ENCODE peak calls at places on chromosomes 7 and 10, in six cellular contexts. One of them, this sample, is unnamed.

GRCh38 chr7:41492603-41493002 is 210.3 kb downstream of the INHBA start:
- DNase-seq in SK-N-SH: no peak
- DNase-seq in GM23248: no peak
- DNase-seq in PC-3: no peak
- DNase-seq in MM.1S: no peak
- DNase-seq in HCT116: no peak
- DNase-seq in this sample: no peak

GRCh38 chr10:22420787-22421517 is 75.7 kb downstream of the SPAG6 start:
- DNase-seq in MM.1S: peak; percentile 72
- DNase-seq in HCT116: no peak
- DNase-seq in PC-3: peak; percentile 57
- DNase-seq in GM23248: peak; percentile 52
- DNase-seq in SK-N-SH: no peak
- DNase-seq in this sample: no peak

GRCh38 chr10:123530166-123530870 is 135.8 kb upstream of the GPR26 start:
- DNase-seq in MM.1S: no peak
- DNase-seq in GM23248: no peak
- DNase-seq in HCT116: no peak
- DNase-seq in SK-N-SH: no peak
- DNase-seq in PC-3: no peak
- DNase-seq in this sample: no peak

GRCh38 chr7:39407139-39407538 is 159.1 kb upstream of the YAE1 start:
- DNase-seq in GM23248: no peak
- DNase-seq in HCT116: no peak
- DNase-seq in PC-3: no peak
- DNase-seq in SK-N-SH: no peak
- DNase-seq in MM.1S: no peak
- DNase-seq in this sample: no peak

GRCh38 chr10:86400705-86401587 is 34.4 kb upstream of the GRID1 start:
- DNase-seq in HCT116: peak; percentile 8
- DNase-seq in MM.1S: peak; percentile 49
- DNase-seq in GM23248: peak; percentile 72
- DNase-seq in SK-N-SH: peak; percentile 81
- DNase-seq in PC-3: peak; percentile 34
- DNase-seq in this sample: peak; percentile 69

GRCh38 chr7:123494193-123494796 is 40.1 kb downstream of the IQUB start:
- DNase-seq in PC-3: peak; percentile 70
- DNase-seq in HCT116: peak; percentile 21
- DNase-seq in GM23248: peak; percentile 51
- DNase-seq in SK-N-SH: peak; percentile 41
- DNase-seq in MM.1S: peak; percentile 69
- DNase-seq in this sample: peak; percentile 23

GRCh38 chr7:18508441-18509427 is 13.2 kb downstream of the HDAC9 start:
- DNase-seq in SK-N-SH: no peak
- DNase-seq in MM.1S: peak; percentile 59
- DNase-seq in PC-3: peak; percentile 92
- DNase-seq in GM23248: peak; percentile 95
- DNase-seq in HCT116: peak; percentile 66
- DNase-seq in this sample: peak; percentile 21

GRCh38 chr7:2614646-2615330 is 17.0 kb upstream of the TTYH3 start:
- DNase-seq in GM23248: peak; percentile 30
- DNase-seq in SK-N-SH: no peak
- DNase-seq in PC-3: no peak
- DNase-seq in HCT116: no peak
- DNase-seq in MM.1S: no peak
- DNase-seq in this sample: no peak

GRCh38 chr7:50409856-50410468 is 40.2 kb downstream of the FIGNL1 start:
- DNase-seq in SK-N-SH: no peak
- DNase-seq in GM23248: no peak
- DNase-seq in PC-3: no peak
- DNase-seq in MM.1S: no peak
- DNase-seq in HCT116: no peak
- DNase-seq in this sample: no peak

GRCh38 chr10:72783290-72783689 is 91.3 kb downstream of the MCU start:
- DNase-seq in HCT116: no peak
- DNase-seq in SK-N-SH: no peak
- DNase-seq in MM.1S: no peak
- DNase-seq in GM23248: peak; percentile 12
- DNase-seq in PC-3: peak; percentile 55
- DNase-seq in this sample: no peak

GRCh38 chr7:1403844-1404404 is 55.3 kb downstream of the MICALL2 start:
- DNase-seq in GM23248: peak; percentile 70
- DNase-seq in SK-N-SH: peak; percentile 77
- DNase-seq in MM.1S: no peak
- DNase-seq in HCT116: no peak
- DNase-seq in PC-3: peak; percentile 20
- DNase-seq in this sample: peak; percentile 66

GRCh38 chr10:99532687-99533495 is at the start of gene NKX2-3:
- DNase-seq in GM23248: peak; percentile 61
- DNase-seq in MM.1S: peak; percentile 74
- DNase-seq in HCT116: no peak
- DNase-seq in PC-3: peak; percentile 46
- DNase-seq in SK-N-SH: peak; percentile 84
- DNase-seq in this sample: peak; percentile 92

GRCh38 chr7:138876326-138876725 is 78.3 kb upstream of the ATP6V0A4 start:
- DNase-seq in GM23248: peak; percentile 27
- DNase-seq in HCT116: no peak
- DNase-seq in SK-N-SH: no peak
- DNase-seq in PC-3: peak; percentile 8
- DNase-seq in MM.1S: no peak
- DNase-seq in this sample: no peak

GRCh38 chr10:49082767-49083166 is 32.6 kb downstream of the VSTM4 start:
- DNase-seq in MM.1S: no peak
- DNase-seq in PC-3: no peak
- DNase-seq in SK-N-SH: no peak
- DNase-seq in GM23248: no peak
- DNase-seq in HCT116: no peak
- DNase-seq in this sample: peak; percentile 27

GRCh38 chr7:1696671-1697498 is 26.8 kb downstream of the ELFN1 start:
- DNase-seq in MM.1S: no peak
- DNase-seq in SK-N-SH: peak; percentile 41
- DNase-seq in HCT116: no peak
- DNase-seq in PC-3: no peak
- DNase-seq in GM23248: no peak
- DNase-seq in this sample: no peak

GRCh38 chr10:84088626-84089025 is 50.7 kb upstream of the GHITM start:
- DNase-seq in HCT116: no peak
- DNase-seq in SK-N-SH: peak; percentile 63
- DNase-seq in PC-3: no peak
- DNase-seq in GM23248: no peak
- DNase-seq in MM.1S: no peak
- DNase-seq in this sample: no peak

GRCh38 chr10:12471135-12471534 is 121.8 kb downstream of the CAMK1D start:
- DNase-seq in SK-N-SH: no peak
- DNase-seq in GM23248: no peak
- DNase-seq in HCT116: no peak
- DNase-seq in PC-3: no peak
- DNase-seq in MM.1S: no peak
- DNase-seq in this sample: no peak

GRCh38 chr10:28722065-28722803 is 44.9 kb downstream of the BAMBI start:
- DNase-seq in GM23248: peak; percentile 25
- DNase-seq in PC-3: peak; percentile 35
- DNase-seq in MM.1S: no peak
- DNase-seq in HCT116: no peak
- DNase-seq in SK-N-SH: peak; percentile 71
- DNase-seq in this sample: peak; percentile 60

GRCh38 chr10:34104829-34105572 is 710.1 kb downstream of the PARD3 start:
- DNase-seq in HCT116: no peak
- DNase-seq in MM.1S: no peak
- DNase-seq in PC-3: no peak
- DNase-seq in SK-N-SH: no peak
- DNase-seq in GM23248: no peak
- DNase-seq in this sample: no peak

GRCh38 chr10:86946215-86947170 is 10.9 kb downstream of the MMRN2 start:
- DNase-seq in SK-N-SH: peak; percentile 75
- DNase-seq in GM23248: no peak
- DNase-seq in MM.1S: no peak
- DNase-seq in PC-3: no peak
- DNase-seq in HCT116: no peak
- DNase-seq in this sample: no peak

GRCh38 chr10:121734517-121735137 is 136.4 kb upstream of the FGFR2 start:
- DNase-seq in PC-3: peak; percentile 37
- DNase-seq in GM23248: peak; percentile 49
- DNase-seq in MM.1S: peak; percentile 33
- DNase-seq in HCT116: peak; percentile 19
- DNase-seq in SK-N-SH: peak; percentile 70
- DNase-seq in this sample: peak; percentile 70

DNA sequence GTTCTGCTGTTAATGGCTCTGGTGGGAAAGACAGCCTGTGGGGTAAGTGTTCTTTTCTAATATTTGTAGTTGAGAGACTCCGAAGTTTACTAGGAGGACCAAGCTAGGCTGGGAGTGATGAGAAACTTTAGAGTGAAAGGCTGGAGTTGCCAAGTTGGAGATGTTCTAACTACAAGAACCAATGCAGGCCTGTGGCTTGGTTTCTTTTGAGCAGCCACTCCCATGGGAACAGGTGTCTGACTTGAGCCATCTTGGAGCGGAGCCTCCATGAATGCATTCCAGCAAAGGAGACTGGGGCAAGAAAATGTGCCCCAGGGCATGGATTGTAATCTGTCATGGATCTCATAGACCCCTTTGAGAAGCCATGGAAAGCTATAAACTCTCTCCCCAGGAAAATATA is 296 bp downstream of the HABP2 start:
- DNase-seq in SK-N-SH: no peak
- DNase-seq in PC-3: no peak
- DNase-seq in GM23248: no peak
- DNase-seq in MM.1S: no peak
- DNase-seq in HCT116: no peak
- DNase-seq in this sample: no peak
- H3K9ac ChIP-seq in SK-N-SH: no peak overlapping the region
- H3K9ac ChIP-seq in PC-3: no peak overlapping the region
- H3K9ac ChIP-seq in GM23248: no peak overlapping the region
- H3K9ac ChIP-seq in MM.1S: no peak overlapping the region
- H3K9ac ChIP-seq in HCT116: no peak overlapping the region
- H3K9ac ChIP-seq in this sample: no peak overlapping the region

DNA sequence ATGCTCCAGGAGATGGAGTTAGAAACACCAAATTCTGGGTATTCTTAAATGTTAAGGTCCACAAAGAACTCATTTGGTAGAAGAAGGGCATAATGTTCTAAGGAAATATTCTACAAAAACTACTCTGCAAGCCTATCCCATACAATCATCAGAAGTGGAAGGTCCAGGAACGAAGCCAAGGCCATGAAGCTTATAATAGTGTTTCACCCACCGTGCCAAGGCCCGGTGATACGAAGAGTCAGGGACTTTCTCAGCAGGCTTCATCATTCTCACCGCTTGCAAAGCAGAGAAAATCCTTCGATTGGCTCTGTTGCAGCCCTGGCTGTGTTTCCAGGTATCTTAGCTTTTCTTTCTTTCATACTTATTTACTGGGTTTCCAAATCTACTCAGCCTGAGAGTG is 351.9 kb upstream of the CELF2 start:
- DNase-seq in PC-3: no peak
- DNase-seq in MM.1S: no peak
- DNase-seq in HCT116: no peak
- DNase-seq in GM23248: no peak
- DNase-seq in SK-N-SH: no peak
- DNase-seq in this sample: no peak
- TF ChIP-seq EZH2phosphoT487 in PC-3: no peak
- TF ChIP-seq EZH2phosphoT487 in MM.1S: no peak
- TF ChIP-seq EZH2phosphoT487 in HCT116: no peak
- TF ChIP-seq EZH2phosphoT487 in GM23248: no peak
- TF ChIP-seq EZH2phosphoT487 in SK-N-SH: no peak
- TF ChIP-seq EZH2phosphoT487 in this sample: no peak

DNA sequence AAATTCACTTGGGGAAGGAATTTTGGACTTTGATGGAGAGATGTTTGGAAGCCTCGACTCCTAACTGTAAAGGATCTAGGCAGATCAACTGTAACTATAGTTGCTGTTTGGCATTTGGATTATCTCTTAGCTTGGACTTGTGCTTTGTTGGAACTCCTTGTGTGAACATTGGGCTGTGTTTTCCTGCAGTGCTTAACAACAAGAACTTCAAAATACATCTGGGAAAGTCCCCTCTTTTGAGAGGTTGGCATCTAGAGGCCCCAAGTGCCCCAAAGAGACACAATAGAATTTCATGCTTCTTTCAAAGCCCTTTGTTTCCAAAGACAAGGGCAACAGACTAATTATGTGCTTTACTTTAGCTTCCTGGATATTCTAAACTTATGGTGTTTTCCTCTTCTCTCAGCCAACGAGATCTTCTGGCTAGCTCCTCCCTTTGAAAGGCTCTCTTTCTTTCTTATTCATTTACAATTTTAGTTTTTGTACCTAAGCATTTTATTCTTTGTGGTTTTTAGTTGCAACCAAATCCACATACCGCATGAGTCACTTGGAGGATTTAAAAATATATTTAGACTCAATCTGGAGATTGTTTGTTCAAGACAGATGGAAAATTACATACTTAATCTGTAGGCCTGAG is 11.6 kb downstream of the ABCA13 start:
- DNase-seq in PC-3: peak; percentile 78
- DNase-seq in MM.1S: peak; percentile 42
- DNase-seq in HCT116: no peak
- DNase-seq in GM23248: peak; percentile 65
- DNase-seq in SK-N-SH: no peak
- DNase-seq in this sample: no peak
- H3K36me3 ChIP-seq in PC-3: no peaks in the 10 kb centered on the region
- H3K36me3 ChIP-seq in MM.1S: no peaks in the 10 kb centered on the region
- H3K36me3 ChIP-seq in HCT116: no peaks in the 10 kb centered on the region
- H3K36me3 ChIP-seq in GM23248: no peaks in the 10 kb centered on the region
- H3K36me3 ChIP-seq in SK-N-SH: peaks cover 7% of the 10 kb centered on the region
- H3K36me3 ChIP-seq in this sample: no peaks in the 10 kb centered on the region

GRCh38 chr10:497898-498451 is 191.5 kb downstream of the DIP2C start:
- DNase-seq in SK-N-SH: no peak
- DNase-seq in HCT116: no peak
- DNase-seq in PC-3: no peak
- DNase-seq in GM23248: no peak
- DNase-seq in MM.1S: peak; percentile 0
- DNase-seq in this sample: no peak

GRCh38 chr10:501596-501995 is 187.9 kb downstream of the DIP2C start:
- DNase-seq in SK-N-SH: no peak
- DNase-seq in GM23248: no peak
- DNase-seq in HCT116: no peak
- DNase-seq in PC-3: peak; percentile 60
- DNase-seq in MM.1S: peak; percentile 2
- DNase-seq in this sample: no peak

GRCh38 chr10:499991-500390 is 189.5 kb downstream of the DIP2C start:
- DNase-seq in GM23248: no peak
- DNase-seq in PC-3: no peak
- DNase-seq in HCT116: no peak
- DNase-seq in MM.1S: no peak
- DNase-seq in SK-N-SH: no peak
- DNase-seq in this sample: no peak

GRCh38 chr10:498760-499435 is 190.6 kb downstream of the DIP2C start:
- DNase-seq in HCT116: no peak
- DNase-seq in GM23248: no peak
- DNase-seq in MM.1S: peak; percentile 2
- DNase-seq in PC-3: no peak
- DNase-seq in SK-N-SH: no peak
- DNase-seq in this sample: no peak

DNA sequence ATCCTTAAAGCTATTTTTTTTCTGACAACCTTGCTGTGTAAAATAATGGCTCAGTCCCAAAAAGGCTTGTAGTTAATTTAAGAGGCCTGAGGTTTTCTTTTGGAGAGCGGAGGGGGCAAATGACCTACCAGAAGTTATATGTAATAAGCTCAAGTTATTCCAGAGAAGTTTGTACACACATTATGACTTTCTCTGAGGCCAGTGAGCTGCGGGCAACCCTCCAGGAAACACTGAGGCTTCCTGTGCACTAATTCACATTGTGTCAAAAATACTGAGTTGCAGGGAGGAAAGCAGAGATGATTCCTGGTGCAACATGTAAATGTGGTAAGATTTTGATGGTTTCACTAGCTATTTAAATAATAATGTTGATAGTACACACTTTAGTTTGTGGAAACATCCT is 188.6 kb downstream of the DIP2C start:
- DNase-seq in SK-N-SH: no peak
- DNase-seq in GM23248: peak; percentile 57
- DNase-seq in PC-3: no peak
- DNase-seq in HCT116: no peak
- DNase-seq in MM.1S: peak; percentile 11
- DNase-seq in this sample: no peak
- H3K9ac ChIP-seq in SK-N-SH: no peak overlapping the region
- H3K9ac ChIP-seq in GM23248: no peak overlapping the region
- H3K9ac ChIP-seq in PC-3: no peak overlapping the region
- H3K9ac ChIP-seq in HCT116: no peak overlapping the region
- H3K9ac ChIP-seq in MM.1S: no peak overlapping the region
- H3K9ac ChIP-seq in this sample: no peak overlapping the region

This sample was measured in neural progenitor cell.